ENCODE peak calls at places on chromosomes 16 and 17, in five cellular contexts. S is endothelial cell of umbilical vein, L is cardiac muscle cell, B is lung, Z is WERI-Rb-1. C is an unnamed sample.

GRCh38 chr16:4944333-4945281 is 7.7 kb upstream of the PPL start:
- DNase-seq in S (peak), L (peak), B (peak), Z (no peak), C (peak)

GRCh38 chr16:78984324-78984723 is 616.2 kb downstream of the MAF start:
- DNase-seq in S (no peak), L (no peak), B (no peak), Z (no peak), C (no peak)

GRCh38 chr16:11342021-11342855 is 3.0 kb upstream of the RMI2 start:
- DNase-seq in S (no peak), L (no peak), B (no peak), Z (no peak), C (no peak)

GRCh38 chr16:71263581-71263980 is 25.6 kb downstream of the CMTR2 start:
- DNase-seq in S (no peak), L (no peak), B (no peak), Z (no peak), C (no peak)

GRCh38 chr16:2236362-2237075 is at the start of gene DNASE1L2:
- DNase-seq in S (peak), L (peak), B (no peak), Z (no peak), C (no peak)

GRCh38 chr16:83781-84615 is 6.0 kb downstream of the MPG start:
- DNase-seq in S (peak), L (no peak), B (no peak), Z (no peak), C (no peak)

GRCh38 chr16:1670371-1670770 is 7.7 kb upstream of the JPT2 start:
- DNase-seq in S (no peak), L (no peak), B (no peak), Z (no peak), C (no peak)

GRCh38 chr16:46712911-46713310 is 23.5 kb downstream of the ORC6 start:
- DNase-seq in S (no peak), L (no peak), B (no peak), Z (no peak), C (no peak)

GRCh38 chr17:9343513-9343912 is 232.1 kb downstream of the STX8 start:
- DNase-seq in S (no peak), L (peak), B (no peak), Z (peak), C (no peak)

GRCh38 chr17:29742210-29742513 is 119.5 kb upstream of the CORO6 start:
- DNase-seq in S (no peak), L (no peak), B (no peak), Z (no peak), C (no peak)

GRCh38 chr17:21674242-21674731 is 18.0 kb upstream of the KCNJ18 start:
- DNase-seq in S (no peak), L (no peak), B (no peak), Z (no peak), C (no peak)

GRCh38 chr17:19410875-19411291 is at the start of gene RNF112:
- DNase-seq in S (no peak), L (no peak), B (no peak), Z (peak), C (no peak)

GRCh38 chr17:19412510-19412909 is 1.5 kb downstream of the RNF112 start:
- DNase-seq in S (no peak), L (no peak), B (no peak), Z (no peak), C (no peak)

GRCh38 chr17:19410101-19410500 is 931 bp upstream of the RNF112 start:
- DNase-seq in S (no peak), L (no peak), B (no peak), Z (no peak), C (no peak)

GRCh38 chr17:19412984-19413383 is 2.0 kb downstream of the RNF112 start:
- DNase-seq in S (no peak), L (no peak), B (no peak), Z (no peak), C (no peak)

GRCh38 chr17:19411641-19412040 is 609 bp downstream of the RNF112 start:
- DNase-seq in S (no peak), L (no peak), B (no peak), Z (peak), C (no peak)
- H3K4me3 ChIP-seq in S (no peak), L (no peak), B (no peak), Z (no peak), C (peak)

DNA sequence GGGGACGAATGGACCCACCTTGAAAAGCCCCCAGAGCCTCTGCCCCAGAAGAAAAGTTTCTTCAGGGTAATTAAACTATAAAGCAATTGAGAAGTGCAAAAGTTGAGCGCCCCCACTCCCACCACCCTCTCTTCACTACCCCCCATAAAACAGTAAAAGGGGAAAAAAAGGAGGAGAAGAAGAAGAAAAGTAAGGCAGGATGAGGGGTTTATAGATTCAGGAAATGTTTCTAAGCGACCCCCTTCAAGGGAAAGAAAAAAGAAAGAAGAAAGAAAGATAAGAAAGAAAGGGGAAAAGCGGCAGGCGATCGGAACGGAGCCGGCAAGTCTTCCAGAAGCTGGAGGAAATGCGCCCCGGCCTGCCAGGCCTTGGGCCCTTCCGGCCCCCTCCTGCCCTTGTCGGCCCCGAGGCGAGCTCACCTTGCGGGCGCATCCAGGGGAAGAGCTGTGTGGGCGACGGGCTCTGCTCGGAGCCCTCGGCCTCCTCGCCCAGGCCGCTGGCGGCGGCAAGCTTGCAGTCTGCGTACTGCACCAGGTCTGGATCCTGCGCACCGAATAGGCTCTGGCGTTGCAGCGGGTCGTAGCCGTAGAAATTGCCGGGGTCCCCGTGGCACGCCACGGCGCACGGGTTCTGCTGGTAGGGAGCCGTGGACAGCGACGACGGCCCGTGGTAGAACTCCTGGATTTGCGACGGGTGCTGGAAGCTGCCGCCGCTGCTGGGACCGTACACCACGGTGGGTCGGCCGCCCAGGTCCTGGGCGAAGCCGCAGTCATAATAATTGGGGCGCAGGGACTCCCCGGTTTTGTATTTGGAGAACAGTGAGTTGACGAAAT is 1.0 kb downstream of the HOXB8 start:
- DNase-seq in S (peak), L (no peak), B (no peak), Z (peak), C (no peak)
- H3K4me3 ChIP-seq in S (peak), L (no peak), B (no peak), Z (peak), C (peak)

GRCh38 chr16:51151435-51151950 is 423 bp upstream of the SALL1 start:
- DNase-seq in S (no peak), L (peak), B (no peak), Z (peak), C (no peak)
- H3K4me3 ChIP-seq in S (no peak), L (peak), B (no peak), Z (peak), C (peak)

GRCh38 chr17:38654411-38655398 is 20.1 kb downstream of the EPOP start:
- DNase-seq in S (no peak), L (no peak), B (no peak), Z (no peak), C (no peak)
- H3K4me3 ChIP-seq in S (no peak), L (no peak), B (no peak), Z (no peak), C (no peak)

GRCh38 chr16:21150375-21151001 is at the start of gene DNAH3:
- DNase-seq in S (no peak), L (no peak), B (no peak), Z (no peak), C (no peak)
- H3K4me3 ChIP-seq in S (no peak), L (no peak), B (no peak), Z (no peak), C (no peak)

DNA sequence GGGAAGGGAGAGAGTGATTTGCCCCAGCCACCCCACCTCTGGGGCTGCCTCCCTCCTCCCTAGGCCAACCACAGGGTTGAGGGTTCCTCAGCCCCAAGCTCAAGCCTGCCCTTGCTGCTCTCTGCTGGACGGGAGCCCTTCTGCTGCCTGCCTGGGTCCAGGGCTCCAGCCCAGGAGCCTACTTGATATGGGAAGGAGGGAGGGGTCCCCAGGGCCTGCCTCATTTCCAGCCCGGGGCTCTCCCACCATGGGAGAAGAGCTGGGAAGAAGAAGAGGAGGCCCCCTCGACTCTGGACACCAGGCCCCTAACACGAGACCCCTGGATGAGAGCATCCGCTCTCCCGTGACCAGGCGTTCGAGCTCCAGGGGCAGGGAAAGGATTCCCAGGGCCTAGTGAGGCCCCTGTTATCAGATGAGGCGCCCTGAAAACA is 726 bp downstream of the SLC16A5 start:
- DNase-seq in S (no peak), L (no peak), B (no peak), Z (no peak), C (no peak)
- H3K4me3 ChIP-seq in S (peak), L (peak), B (peak), Z (no peak), C (peak)

DNA sequence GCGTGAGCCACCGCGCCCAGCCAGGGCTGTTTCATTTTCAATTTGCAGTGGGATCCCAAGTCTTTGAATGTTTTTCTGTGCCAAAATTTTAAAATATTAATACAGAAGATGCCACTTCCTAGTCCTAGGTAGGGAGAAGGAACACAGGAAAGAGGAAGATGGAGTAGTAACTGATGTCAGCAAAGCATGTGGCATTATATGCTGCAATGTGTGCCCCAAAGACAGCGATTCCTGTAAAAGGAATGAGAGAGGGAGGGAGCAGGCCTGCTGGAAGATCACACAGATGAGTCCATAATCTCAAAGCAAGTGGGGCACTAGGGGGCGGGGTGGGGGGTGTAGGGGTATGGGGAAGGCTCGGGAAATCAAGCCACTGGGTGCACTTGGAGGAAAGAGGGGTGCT is 23.4 kb upstream of the SSTR2 start:
- DNase-seq in S (no peak), L (no peak), B (no peak), Z (no peak), C (no peak)
- H3K4me3 ChIP-seq in S (no peak), L (no peak), B (no peak), Z (peak), C (no peak)

DNA sequence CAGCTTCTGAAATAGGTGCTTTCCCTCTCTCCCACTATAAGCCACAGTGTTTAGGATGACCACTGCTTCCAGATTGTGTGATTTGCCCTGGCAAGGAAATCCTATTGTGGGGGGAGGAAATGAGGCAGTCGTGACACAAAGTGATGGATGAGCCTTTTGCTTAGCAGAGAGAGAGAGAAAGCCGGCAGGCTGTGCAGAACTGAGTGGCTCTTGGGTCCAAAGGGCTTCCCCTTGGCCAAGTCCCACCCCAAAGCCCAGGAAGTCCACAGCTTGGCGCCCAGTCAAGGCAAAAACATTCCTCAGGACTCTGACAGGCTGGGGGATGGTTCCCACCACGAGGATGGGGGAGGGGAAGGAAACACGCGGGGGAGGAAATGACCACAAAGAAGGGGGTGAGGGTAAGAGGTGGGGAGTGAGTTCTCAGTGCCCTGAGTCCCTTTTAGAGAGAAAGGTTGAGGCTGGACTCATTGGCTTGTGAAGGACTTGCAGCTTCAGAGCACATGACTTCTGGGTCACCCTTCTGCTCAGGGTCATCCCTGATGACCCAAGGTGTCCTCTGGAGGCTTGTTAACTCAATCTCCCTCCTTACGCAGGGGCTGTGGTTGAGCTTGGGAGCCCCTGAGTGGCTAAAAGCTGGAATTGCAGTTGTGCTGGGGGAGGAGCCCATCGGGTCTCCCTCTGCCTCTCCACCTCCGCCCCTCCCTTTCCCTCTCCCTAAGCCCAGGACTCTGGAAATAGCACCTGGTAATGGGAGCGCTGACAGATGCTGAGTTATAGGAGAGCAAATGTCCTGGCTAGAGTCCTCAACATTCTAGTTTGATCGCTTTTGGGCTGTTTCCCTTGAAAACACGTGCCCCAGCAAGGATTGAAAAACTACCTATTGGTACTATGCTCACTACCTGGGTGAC is 10.3 kb upstream of the MSL1 start:
- DNase-seq in S (peak), L (peak), B (peak), Z (peak), C (peak)
- H3K4me3 ChIP-seq in S (peak), L (no peak), B (no peak), Z (peak), C (peak)

GRCh38 chr17:56910509-56911235 is 3.2 kb downstream of the TRIM25 start:
- DNase-seq in S (no peak), L (no peak), B (no peak), Z (no peak), C (no peak)
- H3K4me3 ChIP-seq in S (no peak), L (no peak), B (peak), Z (no peak), C (no peak)

GRCh38 chr17:77375917-77376651 is 235.3 kb downstream of the SEC14L1 start:
- DNase-seq in S (no peak), L (peak), B (no peak), Z (peak), C (peak)
- H3K4me3 ChIP-seq in S (no peak), L (no peak), B (no peak), Z (peak), C (peak)

C was measured in AG04450.